ENCODE peak calls at places on chromosome 13, in four cellular contexts. P is Panc1, U is PC-3, C is sigmoid colon. Z is an unnamed sample. For H3K4me1, the result is how much of the 10 kb centered on the place peaks cover.

GRCh38 chr13:24615911-24616472 is 64.2 kb upstream of the ATP12A start:
- DNase-seq in C (no peak), P (no peak), U (no peak), Z (no peak)

GRCh38 chr13:95494082-95494681 is 58.3 kb upstream of the CLDN10 start:
- DNase-seq in C (no peak), U (peak), P (peak), Z (peak)

GRCh38 chr13:107374038-107374437 is 806.1 kb upstream of the ARGLU1 start:
- DNase-seq in P (no peak), C (no peak), U (no peak), Z (no peak)

GRCh38 chr13:95509521-95510315 is 42.8 kb upstream of the CLDN10 start:
- DNase-seq in P (no peak), C (no peak), U (peak), Z (no peak)

GRCh38 chr13:110506859-110507566 is 54.5 kb downstream of the RAB20 start:
- DNase-seq in C (peak), U (peak), P (no peak), Z (no peak)

GRCh38 chr13:101579291-101579802 is 126.9 kb downstream of the ITGBL1 start:
- DNase-seq in P (no peak), U (peak), C (no peak), Z (no peak)

GRCh38 chr13:36135876-36136275 is 4.7 kb upstream of the DCLK1 start:
- DNase-seq in C (no peak), P (no peak), U (no peak), Z (no peak)

GRCh38 chr13:105139380-105140285 is 1395.8 kb downstream of the EFNB2 start:
- DNase-seq in U (no peak), C (peak), P (no peak), Z (no peak)

GRCh38 chr13:113404366-113404722 is 40.4 kb upstream of the GRTP1 start:
- DNase-seq in C (no peak), P (no peak), U (no peak), Z (no peak)

GRCh38 chr13:20191311-20191901 is 1.3 kb downstream of the GJB2 start:
- DNase-seq in U (peak), C (no peak), P (no peak), Z (no peak)

GRCh38 chr13:20192470-20193141 is at the start of gene GJB2:
- DNase-seq in C (no peak), P (no peak), U (peak), Z (no peak)

GRCh38 chr13:20190481-20191310 is 2.0 kb downstream of the GJB2 start:
- DNase-seq in P (no peak), U (peak), C (no peak), Z (no peak)

GRCh38 chr13:20193142-20193923 is 595 bp upstream of the GJB2 start:
- DNase-seq in U (peak), C (no peak), P (no peak), Z (no peak)

GRCh38 chr13:20191902-20192469 is 752 bp downstream of the GJB2 start:
- DNase-seq in C (no peak), U (peak), P (no peak), Z (peak)
- H3K27ac ChIP-seq in C (no peak), U (peak), P (peak), Z (no peak)

DNA sequence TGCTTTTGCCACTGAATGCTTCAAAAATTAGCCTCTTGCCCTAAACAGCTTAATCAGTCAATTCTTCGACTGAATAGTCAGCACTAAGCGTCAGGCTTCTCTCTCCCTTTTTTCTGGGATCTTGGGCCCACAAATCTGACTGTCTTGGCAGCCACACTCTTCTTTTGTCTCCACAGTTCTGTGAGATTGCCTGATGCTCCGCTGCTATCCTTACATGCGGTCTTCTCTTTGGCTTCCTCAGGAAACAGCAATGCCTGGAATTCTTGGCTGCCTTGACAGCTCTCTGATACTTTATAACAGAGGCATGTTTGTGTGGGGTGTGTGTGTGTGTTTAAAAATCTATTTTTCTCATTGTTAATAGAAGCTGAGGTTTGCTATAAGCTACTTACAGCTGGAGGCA is 32.7 kb downstream of the ERCC5 start:
- DNase-seq in P (no peak), C (no peak), U (no peak), Z (no peak)
- H3K4me3 ChIP-seq in P (no peak), C (no peak), U (no peak), Z (no peak)

GRCh38 chr13:100533588-100534041 is 55.0 kb downstream of the GGACT start:
- DNase-seq in U (no peak), P (no peak), C (no peak), Z (no peak)

GRCh38 chr13:100530645-100531044 is 57.9 kb downstream of the GGACT start:
- DNase-seq in P (no peak), U (no peak), C (peak), Z (no peak)

GRCh38 chr13:100532836-100533435 is 55.7 kb downstream of the GGACT start:
- DNase-seq in U (no peak), C (no peak), P (no peak), Z (no peak)

GRCh38 chr13:100534147-100534818 is 54.3 kb downstream of the GGACT start:
- DNase-seq in U (no peak), C (peak), P (no peak), Z (no peak)

GRCh38 chr13:100532090-100532766 is 56.4 kb downstream of the GGACT start:
- DNase-seq in P (no peak), C (peak), U (no peak), Z (no peak)
- H3K4me1 ChIP-seq in P (under half), C (under half), U (under half), Z (under half)

GRCh38 chr13:50123002-50123401 is 107.8 kb downstream of the KCNRG start:
- DNase-seq in P (no peak), C (no peak), U (no peak), Z (no peak)
- H3K27ac ChIP-seq in P (peak), C (peak), U (peak), Z (no peak)

DNA sequence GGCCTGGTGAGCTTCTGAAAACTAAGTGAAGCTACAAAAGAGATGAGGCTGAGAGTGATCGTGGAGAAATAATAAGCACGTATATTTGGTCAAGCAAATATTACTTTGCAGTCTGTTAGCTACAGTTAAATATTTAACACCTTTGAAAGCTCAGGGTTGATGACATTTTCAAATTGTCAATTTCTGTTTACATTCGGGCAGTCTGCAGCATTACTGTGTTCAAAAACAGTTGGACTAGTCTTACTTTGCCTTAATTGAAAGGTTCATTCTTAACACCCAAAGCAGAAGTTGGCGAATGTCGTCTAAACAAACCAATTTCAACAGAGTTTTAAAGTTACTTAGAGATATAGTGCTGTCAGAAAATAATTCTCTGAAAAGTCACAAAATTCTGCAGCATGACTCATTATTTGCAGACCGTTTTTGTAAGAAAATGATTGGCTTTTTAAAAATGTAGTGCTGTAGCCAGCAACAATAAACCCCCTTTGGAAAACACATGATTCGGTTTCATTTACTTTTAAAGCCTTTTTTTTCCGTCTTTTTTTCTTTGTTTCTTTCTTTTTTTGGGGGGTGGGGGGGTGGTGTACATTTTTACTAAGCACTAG is 549.0 kb downstream of the GPC6 start:
- DNase-seq in P (no peak), U (peak), C (no peak), Z (no peak)
- H3K4me3 ChIP-seq in P (no peak), U (peak), C (no peak), Z (no peak)

GRCh38 chr13:61142506-61142905 is 273.1 kb downstream of the PCDH20 start:
- DNase-seq in U (peak), P (no peak), C (no peak), Z (no peak)

GRCh38 chr13:61146158-61146557 is 269.5 kb downstream of the PCDH20 start:
- DNase-seq in U (no peak), C (no peak), P (no peak), Z (no peak)

GRCh38 chr13:61146571-61146970 is 269.1 kb downstream of the PCDH20 start:
- DNase-seq in P (no peak), U (no peak), C (no peak), Z (no peak)

GRCh38 chr13:61144834-61145593 is 270.6 kb downstream of the PCDH20 start:
- DNase-seq in U (no peak), C (no peak), P (no peak), Z (no peak)

GRCh38 chr13:61144301-61144700 is 271.3 kb downstream of the PCDH20 start:
- DNase-seq in U (no peak), P (no peak), C (no peak), Z (no peak)
- H3K4me1 ChIP-seq in U (under half), P (under half), C (under half), Z (under half)

DNA sequence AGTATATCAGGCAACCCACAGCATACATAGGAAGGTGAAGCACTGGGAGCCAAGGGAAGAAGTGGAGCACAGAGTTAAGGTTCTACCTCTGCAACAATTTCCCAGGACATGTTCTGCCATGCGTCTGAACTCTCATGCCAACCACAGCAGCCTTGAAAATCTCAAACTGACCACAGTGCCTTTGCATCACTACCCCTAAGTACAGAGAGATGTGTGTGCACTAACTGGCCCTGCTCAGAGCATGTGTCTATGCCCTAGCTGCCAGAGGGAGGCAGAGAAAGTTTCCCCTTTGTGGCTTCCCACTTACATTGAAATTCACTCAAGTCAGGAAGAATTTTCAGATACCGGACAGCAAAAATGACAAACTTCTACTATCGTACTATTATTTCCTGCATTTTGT is 26.8 kb upstream of the WDFY2 start:
- DNase-seq in C (no peak), U (no peak), P (no peak), Z (no peak)
- H3K27ac ChIP-seq in C (peak), U (no peak), P (no peak), Z (no peak)

GRCh38 chr13:57123660-57124059 is 17.1 kb upstream of the PRR20A start:
- DNase-seq in C (no peak), U (no peak), P (no peak), Z (no peak)
- H3K4me3 ChIP-seq in C (no peak), U (no peak), P (no peak), Z (no peak)

Z was measured in iPS DF 6.9.